ENCODE peak calls at places on chromosomes 3 and 15, in seven cellular contexts. One of them, this sample, is unnamed.

GRCh38 chr15:33735637-33736247 is 232.6 kb upstream of the CHRM5 start:
- DNase-seq in endothelial cell of umbilical vein: peak
- DNase-seq in fibroblast of mammary gland: peak
- DNase-seq in NCI-H1694 treated with DMSO at 0.1 percent for 48 hours: no peak
- DNase-seq in H1: no peak
- DNase-seq in CD4-positive, CD25-positive, alpha-beta regulatory T cell: no peak
- DNase-seq in T-helper 1 cell: no peak
- DNase-seq in this sample: peak

GRCh38 chr3:25427155-25428002 is 684 bp upstream of the RARB start:
- DNase-seq in endothelial cell of umbilical vein: peak
- DNase-seq in fibroblast of mammary gland: peak
- DNase-seq in NCI-H1694 treated with DMSO at 0.1 percent for 48 hours: no peak
- DNase-seq in H1: no peak
- DNase-seq in CD4-positive, CD25-positive, alpha-beta regulatory T cell: no peak
- DNase-seq in T-helper 1 cell: no peak
- DNase-seq in this sample: peak

GRCh38 chr15:56040081-56041035 is 46.9 kb upstream of the NEDD4 start:
- DNase-seq in endothelial cell of umbilical vein: peak
- DNase-seq in fibroblast of mammary gland: peak
- DNase-seq in NCI-H1694 treated with DMSO at 0.1 percent for 48 hours: peak
- DNase-seq in H1: peak
- DNase-seq in CD4-positive, CD25-positive, alpha-beta regulatory T cell: no peak
- DNase-seq in T-helper 1 cell: no peak
- DNase-seq in this sample: peak

GRCh38 chr15:40731034-40731433 is 24.0 kb downstream of the RMDN3 start:
- DNase-seq in endothelial cell of umbilical vein: peak
- DNase-seq in fibroblast of mammary gland: no peak
- DNase-seq in NCI-H1694 treated with DMSO at 0.1 percent for 48 hours: no peak
- DNase-seq in H1: no peak
- DNase-seq in CD4-positive, CD25-positive, alpha-beta regulatory T cell: no peak
- DNase-seq in T-helper 1 cell: no peak
- DNase-seq in this sample: peak

GRCh38 chr15:72800819-72801481 is 17.4 kb upstream of the ADPGK start:
- DNase-seq in endothelial cell of umbilical vein: no peak
- DNase-seq in fibroblast of mammary gland: peak
- DNase-seq in NCI-H1694 treated with DMSO at 0.1 percent for 48 hours: no peak
- DNase-seq in H1: no peak
- DNase-seq in CD4-positive, CD25-positive, alpha-beta regulatory T cell: no peak
- DNase-seq in T-helper 1 cell: no peak
- DNase-seq in this sample: no peak

GRCh38 chr3:158379517-158379916 is 191.5 kb upstream of the MLF1 start:
- DNase-seq in endothelial cell of umbilical vein: no peak
- DNase-seq in fibroblast of mammary gland: peak
- DNase-seq in NCI-H1694 treated with DMSO at 0.1 percent for 48 hours: no peak
- DNase-seq in H1: no peak
- DNase-seq in CD4-positive, CD25-positive, alpha-beta regulatory T cell: no peak
- DNase-seq in T-helper 1 cell: no peak
- DNase-seq in this sample: no peak

GRCh38 chr15:41827290-41827879 is 507 bp upstream of the JMJD7 start:
- DNase-seq in endothelial cell of umbilical vein: peak
- DNase-seq in fibroblast of mammary gland: no peak
- DNase-seq in NCI-H1694 treated with DMSO at 0.1 percent for 48 hours: no peak
- DNase-seq in H1: no peak
- DNase-seq in CD4-positive, CD25-positive, alpha-beta regulatory T cell: no peak
- DNase-seq in T-helper 1 cell: no peak
- DNase-seq in this sample: no peak

GRCh38 chr15:33201376-33202189 is 7.1 kb upstream of the FMN1 start:
- DNase-seq in endothelial cell of umbilical vein: peak
- DNase-seq in fibroblast of mammary gland: peak
- DNase-seq in NCI-H1694 treated with DMSO at 0.1 percent for 48 hours: no peak
- DNase-seq in H1: peak
- DNase-seq in CD4-positive, CD25-positive, alpha-beta regulatory T cell: peak
- DNase-seq in T-helper 1 cell: peak
- DNase-seq in this sample: peak

GRCh38 chr15:20344601-20345400 is 196.8 kb downstream of the GOLGA6L6 start:
- DNase-seq in endothelial cell of umbilical vein: no peak
- DNase-seq in fibroblast of mammary gland: no peak
- DNase-seq in NCI-H1694 treated with DMSO at 0.1 percent for 48 hours: no peak
- DNase-seq in H1: no peak
- DNase-seq in CD4-positive, CD25-positive, alpha-beta regulatory T cell: no peak
- DNase-seq in T-helper 1 cell: no peak
- DNase-seq in this sample: no peak

GRCh38 chr15:63250312-63250965 is 27.0 kb upstream of the APH1B start:
- DNase-seq in endothelial cell of umbilical vein: no peak
- DNase-seq in fibroblast of mammary gland: peak
- DNase-seq in NCI-H1694 treated with DMSO at 0.1 percent for 48 hours: no peak
- DNase-seq in H1: no peak
- DNase-seq in CD4-positive, CD25-positive, alpha-beta regulatory T cell: no peak
- DNase-seq in T-helper 1 cell: no peak
- DNase-seq in this sample: peak

GRCh38 chr3:48587686-48588085 is 7.4 kb downstream of the COL7A1 start:
- DNase-seq in endothelial cell of umbilical vein: no peak
- DNase-seq in fibroblast of mammary gland: no peak
- DNase-seq in NCI-H1694 treated with DMSO at 0.1 percent for 48 hours: no peak
- DNase-seq in H1: no peak
- DNase-seq in CD4-positive, CD25-positive, alpha-beta regulatory T cell: no peak
- DNase-seq in T-helper 1 cell: no peak
- DNase-seq in this sample: no peak

This sample was measured in lung microvascular endothelial cell.